ENCODE peak calls at places on chromosomes 6 and 20, in five cellular contexts. E is hepatocyte; G is naive thymus-derived CD4-positive, alpha-beta T cell; I is mammary epithelial cell; C is CD8-positive, alpha-beta memory T cell. L is an unnamed sample.

GRCh38 chr6:98343004-98343403 is 491.4 kb upstream of the POU3F2 start:
- DNase-seq in E (no peak), G (no peak), I (no peak), C (no peak), L (no peak)

GRCh38 chr6:11771473-11772048 is 7.0 kb downstream of the ADTRP start:
- DNase-seq in E (no peak), G (no peak), I (peak; percentile 77), C (no peak), L (no peak)

GRCh38 chr6:41641352-41641925 is 3.2 kb downstream of the MDFI start:
- DNase-seq in E (no peak), G (no peak), I (no peak), C (no peak), L (no peak)

GRCh38 chr6:152943260-152943897 is 39.5 kb downstream of the FBXO5 start:
- DNase-seq in E (no peak), G (no peak), I (peak; percentile 75), C (no peak), L (no peak)

GRCh38 chr20:51888186-51888790 is 86.0 kb upstream of the SALL4 start:
- DNase-seq in E (no peak), G (no peak), I (no peak), C (no peak), L (peak; percentile 89)

GRCh38 chr6:27630727-27631613 is 158.1 kb upstream of the ZNF184 start:
- DNase-seq in E (peak; percentile 84), G (no peak), I (peak; percentile 79), C (no peak), L (peak; percentile 92)

GRCh38 chr6:118712955-118713354 is 61.6 kb upstream of the CEP85L start:
- DNase-seq in E (no peak), G (no peak), I (peak; percentile 79), C (no peak), L (no peak)

GRCh38 chr6:148770408-148771211 is 23.8 kb downstream of the UST start:
- DNase-seq in E (no peak), G (no peak), I (no peak), C (no peak), L (peak; percentile 22)

GRCh38 chr20:23205656-23206055 is 119.5 kb upstream of the CD93 start:
- DNase-seq in E (peak; percentile 84), G (no peak), I (no peak), C (no peak), L (peak; percentile 72)

GRCh38 chr20:20741067-20742045 is 28.9 kb upstream of the RALGAPA2 start:
- DNase-seq in E (no peak), G (no peak), I (no peak), C (no peak), L (no peak)

GRCh38 chr6:113065606-113066005 is 718.5 kb downstream of the RFPL4B start:
- DNase-seq in E (no peak), G (no peak), I (no peak), C (no peak), L (peak; percentile 11)

GRCh38 chr6:90397929-90398674 is 101.5 kb upstream of the BACH2 start:
- DNase-seq in E (peak; percentile 59), G (peak; percentile 38), I (peak; percentile 71), C (peak; percentile 76), L (no peak)

GRCh38 chr6:128630213-128630612 is 109.8 kb upstream of the PTPRK start:
- DNase-seq in E (peak; percentile 4), G (no peak), I (peak; percentile 86), C (no peak), L (no peak)

GRCh38 chr20:22525069-22525820 is 59.1 kb downstream of the FOXA2 start:
- DNase-seq in E (no peak), G (no peak), I (no peak), C (no peak), L (no peak)

GRCh38 chr6:166998256-166999144 is 697 bp upstream of the CEP43 start:
- DNase-seq in E (peak; percentile 39), G (no peak), I (peak; percentile 24), C (peak; percentile 2), L (peak; percentile 49)

GRCh38 chr6:89928604-89929003 is 34.3 kb downstream of the GJA10 start:
- DNase-seq in E (no peak), G (no peak), I (peak; percentile 43), C (no peak), L (no peak)

GRCh38 chr20:860891-861290 is 27.4 kb downstream of the FAM110A start:
- DNase-seq in E (no peak), G (no peak), I (peak; percentile 51), C (no peak), L (no peak)

GRCh38 chr6:11215773-11216172 is 16.7 kb downstream of the NEDD9 start:
- DNase-seq in E (no peak), G (no peak), I (no peak), C (no peak), L (peak; percentile 48)

GRCh38 chr6:17703256-17703694 is 3.5 kb downstream of the NUP153 start:
- DNase-seq in E (peak; percentile 47), G (no peak), I (peak; percentile 80), C (no peak), L (no peak)

GRCh38 chr6:158653577-158654354 is 3.9 kb downstream of the SYTL3 start:
- DNase-seq in E (no peak), G (peak; percentile 98), I (no peak), C (peak; percentile 83), L (no peak)

GRCh38 chr20:6623989-6624388 is 143.5 kb upstream of the BMP2 start:
- DNase-seq in E (peak; percentile 28), G (no peak), I (no peak), C (no peak), L (peak; percentile 69)

GRCh38 chr6:160791981-160792418 is 90.0 kb downstream of the PLG start:
- DNase-seq in E (no peak), G (no peak), I (peak; percentile 64), C (no peak), L (no peak)

GRCh38 chr20:15561707-15562106 is 1011.5 kb downstream of the KIF16B start:
- DNase-seq in E (peak; percentile 10), G (no peak), I (no peak), C (no peak), L (peak; percentile 37)

GRCh38 chr20:19968488-19969073 is 48.6 kb upstream of the NAA20 start:
- DNase-seq in E (no peak), G (no peak), I (peak; percentile 55), C (no peak), L (no peak)

GRCh38 chr6:105192707-105193465 is 13.1 kb upstream of the POPDC3 start:
- DNase-seq in E (no peak), G (no peak), I (peak; percentile 80), C (no peak), L (no peak)

GRCh38 chr6:110337481-110337880 is 20.7 kb downstream of the METTL24 start:
- DNase-seq in E (no peak), G (no peak), I (no peak), C (no peak), L (no peak)

GRCh38 chr20:50245561-50246366 is 55.1 kb downstream of the CEBPB start:
- DNase-seq in E (peak; percentile 58), G (no peak), I (peak; percentile 58), C (no peak), L (no peak)
- H3K4me1 ChIP-seq in E (peaks cover 17% of the 10 kb centered on the region), G (no peaks in the 10 kb centered on the region), I (peaks cover 67% of the 10 kb centered on the region), C (no peaks in the 10 kb centered on the region), L (no peaks in the 10 kb centered on the region)

GRCh38 chr20:57705103-57705899 is 4.5 kb downstream of the PMEPA1 start:
- DNase-seq in E (no peak), G (no peak), I (no peak), C (no peak), L (peak; percentile 30)

GRCh38 chr20:57709823-57710799 is at the start of gene PMEPA1:
- DNase-seq in E (peak; percentile 97), G (peak; percentile 95), I (peak; percentile 97), C (peak; percentile 88), L (peak; percentile 90)

GRCh38 chr20:57708694-57709673 is 831 bp downstream of the PMEPA1 start:
- DNase-seq in E (peak; percentile 56), G (peak; percentile 25), I (no peak), C (peak; percentile 43), L (peak; percentile 37)

GRCh38 chr20:57707320-57707719 is 2.5 kb downstream of the PMEPA1 start:
- DNase-seq in E (no peak), G (no peak), I (no peak), C (no peak), L (no peak)

GRCh38 chr20:57707849-57708693 is 1.7 kb downstream of the PMEPA1 start:
- DNase-seq in E (no peak), G (no peak), I (no peak), C (no peak), L (no peak)
- H3K4me1 ChIP-seq in E (peaks cover 18% of the 10 kb centered on the region), G (peaks cover 23% of the 10 kb centered on the region), I (peaks cover 45% of the 10 kb centered on the region), C (peaks cover 16% of the 10 kb centered on the region), L (peaks cover 9% of the 10 kb centered on the region)

GRCh38 chr6:57174511-57174907 is 2.4 kb downstream of the BAG2 start:
- DNase-seq in E (no peak), G (no peak), I (no peak), C (no peak), L (no peak)

GRCh38 chr6:57173886-57174510 is 1.9 kb downstream of the BAG2 start:
- DNase-seq in E (peak; percentile 35), G (no peak), I (peak; percentile 49), C (no peak), L (peak; percentile 47)

GRCh38 chr6:57182017-57182432 is 9.9 kb downstream of the BAG2 start:
- DNase-seq in E (peak; percentile 13), G (no peak), I (no peak), C (no peak), L (no peak)

GRCh38 chr6:57180596-57180995 is 8.5 kb downstream of the BAG2 start:
- DNase-seq in E (no peak), G (no peak), I (no peak), C (no peak), L (no peak)

GRCh38 chr6:57177545-57178225 is 5.6 kb downstream of the BAG2 start:
- DNase-seq in E (peak; percentile 21), G (no peak), I (no peak), C (no peak), L (no peak)
- H3K4me1 ChIP-seq in E (no peaks in the 10 kb centered on the region), G (no peaks in the 10 kb centered on the region), I (peaks cover 8% of the 10 kb centered on the region), C (peaks cover 7% of the 10 kb centered on the region), L (peaks cover 20% of the 10 kb centered on the region)

GRCh38 chr20:37992802-37993538 is 40.3 kb downstream of the TTI1 start:
- DNase-seq in E (peak; percentile 69), G (peak; percentile 2), I (peak; percentile 82), C (no peak), L (peak; percentile 47)

GRCh38 chr20:37989601-37990001 is 43.7 kb downstream of the TTI1 start:
- DNase-seq in E (peak; percentile 54), G (no peak), I (peak; percentile 14), C (no peak), L (no peak)

GRCh38 chr20:37991506-37992302 is 41.6 kb downstream of the TTI1 start:
- DNase-seq in E (no peak), G (no peak), I (no peak), C (no peak), L (no peak)

GRCh38 chr20:37988555-37988954 is 44.7 kb downstream of the TTI1 start:
- DNase-seq in E (no peak), G (no peak), I (no peak), C (no peak), L (no peak)

DNA sequence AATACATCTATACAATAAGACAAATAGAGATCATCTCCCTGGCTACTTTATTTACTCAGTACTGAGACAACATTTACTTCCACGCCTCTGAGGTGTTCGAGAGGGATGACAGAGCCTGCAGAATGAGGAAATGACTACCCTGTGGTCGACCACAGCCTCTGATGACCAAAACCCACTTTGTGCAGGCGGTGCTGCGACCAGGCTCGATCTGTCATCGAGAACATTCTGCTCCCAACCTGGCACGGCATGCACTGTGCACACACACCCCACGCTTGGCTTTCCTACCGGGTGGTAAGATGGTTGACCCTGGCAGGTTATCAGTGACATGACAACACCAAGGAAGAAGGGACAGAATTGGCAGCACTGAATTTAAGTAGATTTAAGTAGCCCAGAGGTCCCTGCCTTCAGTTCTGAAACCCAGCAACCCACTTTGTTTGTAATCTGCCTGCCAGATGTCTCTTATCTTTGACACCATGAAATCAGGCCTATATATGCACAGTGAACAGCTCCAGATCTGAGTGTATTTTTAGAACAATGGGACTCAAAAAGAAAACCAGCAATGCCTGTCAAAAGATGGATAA is 42.6 kb downstream of the TTI1 start:
- DNase-seq in E (peak; percentile 27), G (no peak), I (peak; percentile 91), C (peak; percentile 3), L (no peak)
- H3K4me1 ChIP-seq in E (peaks cover 82% of the 10 kb centered on the region), G (no peaks in the 10 kb centered on the region), I (peaks cover 58% of the 10 kb centered on the region), C (peaks cover 9% of the 10 kb centered on the region), L (peaks cover 19% of the 10 kb centered on the region)

L was measured in neural progenitor cell.